ENCODE peak calls at places on chromosomes 5 and 9, in ten cellular contexts. Q, J, T, V, P, Z, D, W, C and L are unnamed samples.

GRCh38 chr5:173880306-173880985 is 7.7 kb upstream of the CPEB4 start:
- DNase-seq in Q (no peak), J (no peak), T (no peak), V (no peak), P (peak), Z (no peak), D (no peak), W (no peak), C (no peak), L (no peak)

GRCh38 chr5:180135967-180136641 is 64.5 kb upstream of the RNF130 start:
- DNase-seq in Q (no peak), J (no peak), T (no peak), V (no peak), P (no peak), Z (no peak), D (no peak), W (no peak), C (no peak), L (no peak)

GRCh38 chr9:14279671-14280070 is 34.3 kb downstream of the NFIB start:
- DNase-seq in Q (no peak), J (no peak), T (no peak), V (no peak), P (no peak), Z (no peak), D (no peak), W (no peak), C (no peak), L (no peak)

GRCh38 chr9:27499481-27499880 is 24.6 kb upstream of the IFNK start:
- DNase-seq in Q (no peak), J (no peak), T (no peak), V (no peak), P (peak), Z (no peak), D (no peak), W (peak), C (no peak), L (no peak)

GRCh38 chr9:105421864-105422263 is 26.0 kb upstream of the FSD1L start:
- DNase-seq in Q (no peak), J (no peak), T (no peak), V (no peak), P (no peak), Z (no peak), D (no peak), W (no peak), C (no peak), L (no peak)

GRCh38 chr9:33172256-33172678 is 5.1 kb upstream of the B4GALT1 start:
- DNase-seq in Q (no peak), J (no peak), T (no peak), V (peak), P (peak), Z (no peak), D (no peak), W (no peak), C (no peak), L (no peak)

GRCh38 chr5:61313960-61314681 is 17.9 kb upstream of the ZSWIM6 start:
- DNase-seq in Q (no peak), J (no peak), T (peak), V (peak), P (peak), Z (no peak), D (no peak), W (peak), C (no peak), L (no peak)

GRCh38 chr5:30040483-30041116 is 1152.9 kb upstream of the CDH6 start:
- DNase-seq in Q (no peak), J (no peak), T (no peak), V (peak), P (peak), Z (no peak), D (peak), W (no peak), C (no peak), L (peak)

GRCh38 chr5:125227333-125228075 is 481.1 kb upstream of the ZNF608 start:
- DNase-seq in Q (no peak), J (no peak), T (no peak), V (peak), P (peak), Z (no peak), D (no peak), W (no peak), C (no peak), L (no peak)

GRCh38 chr9:89428901-89429890 is 68.7 kb downstream of the SEMA4D start:
- DNase-seq in Q (no peak), J (no peak), T (no peak), V (peak), P (no peak), Z (no peak), D (no peak), W (no peak), C (no peak), L (no peak)

GRCh38 chr9:115988701-115989100 is 164.9 kb upstream of the PAPPA start:
- DNase-seq in Q (no peak), J (no peak), T (no peak), V (no peak), P (no peak), Z (no peak), D (no peak), W (no peak), C (no peak), L (no peak)

GRCh38 chr5:54558362-54558761 is 40.8 kb downstream of the SNX18 start:
- DNase-seq in Q (no peak), J (no peak), T (no peak), V (no peak), P (peak), Z (no peak), D (no peak), W (no peak), C (no peak), L (no peak)

GRCh38 chr5:149863176-149863575 is 81.4 kb downstream of the PDE6A start:
- DNase-seq in Q (no peak), J (no peak), T (no peak), V (no peak), P (no peak), Z (no peak), D (no peak), W (no peak), C (no peak), L (no peak)

GRCh38 chr5:78757269-78758053 is 108.9 kb upstream of the LHFPL2 start:
- DNase-seq in Q (peak), J (no peak), T (no peak), V (no peak), P (peak), Z (no peak), D (no peak), W (no peak), C (no peak), L (no peak)

GRCh38 chr5:169980418-169981053 is at the start of gene INSYN2B:
- DNase-seq in Q (peak), J (peak), T (no peak), V (peak), P (peak), Z (no peak), D (peak), W (peak), C (no peak), L (peak)

GRCh38 chr5:111963555-111963954 is 206.6 kb upstream of the NREP start:
- DNase-seq in Q (no peak), J (no peak), T (no peak), V (no peak), P (no peak), Z (no peak), D (no peak), W (no peak), C (no peak), L (no peak)

GRCh38 chr9:83563360-83563759 is 25.2 kb upstream of the FRMD3 start:
- DNase-seq in Q (no peak), J (no peak), T (no peak), V (no peak), P (no peak), Z (no peak), D (no peak), W (no peak), C (no peak), L (no peak)

GRCh38 chr5:72283358-72283757 is 36.7 kb downstream of the MRPS27 start:
- DNase-seq in Q (peak), J (no peak), T (no peak), V (no peak), P (no peak), Z (no peak), D (no peak), W (no peak), C (no peak), L (no peak)

GRCh38 chr5:122153230-122153629 is 23.9 kb downstream of the ZNF474 start:
- DNase-seq in Q (no peak), J (no peak), T (no peak), V (no peak), P (peak), Z (no peak), D (no peak), W (no peak), C (no peak), L (no peak)

GRCh38 chr5:36878421-36879088 is 2.0 kb downstream of the NIPBL start:
- DNase-seq in Q (peak), J (no peak), T (no peak), V (peak), P (peak), Z (no peak), D (peak), W (no peak), C (no peak), L (no peak)

GRCh38 chr5:115551415-115551814 is 6.8 kb upstream of the FEM1C start:
- DNase-seq in Q (no peak), J (no peak), T (no peak), V (no peak), P (peak), Z (no peak), D (no peak), W (no peak), C (no peak), L (no peak)